ENCODE peak calls at places on chromosomes 4 and X, in six cellular contexts. One of them, this sample, is unnamed.

GRCh38 chrX:103343105-103343504 is 13.1 kb downstream of the TCEAL7 start:
- DNase-seq in body of pancreas: peak; percentile 46
- DNase-seq in fibroblast of lung: peak; percentile 65
- DNase-seq in K562: peak; percentile 23
- DNase-seq in upper lobe of right lung: no peak
- DNase-seq in HL-60: no peak
- DNase-seq in this sample: peak; percentile 57

GRCh38 chr4:84632092-84632491 is 49.2 kb downstream of the CDS1 start:
- DNase-seq in body of pancreas: no peak
- DNase-seq in fibroblast of lung: peak; percentile 94
- DNase-seq in K562: no peak
- DNase-seq in upper lobe of right lung: no peak
- DNase-seq in HL-60: no peak
- DNase-seq in this sample: peak; percentile 92

GRCh38 chrX:17456526-17456925 is 81.5 kb downstream of the NHS start:
- DNase-seq in body of pancreas: no peak
- DNase-seq in fibroblast of lung: no peak
- DNase-seq in K562: no peak
- DNase-seq in upper lobe of right lung: no peak
- DNase-seq in HL-60: no peak
- DNase-seq in this sample: no peak

GRCh38 chr4:71550220-71551190 is 211.7 kb downstream of the SLC4A4 start:
- DNase-seq in body of pancreas: no peak
- DNase-seq in fibroblast of lung: peak; percentile 72
- DNase-seq in K562: no peak
- DNase-seq in upper lobe of right lung: no peak
- DNase-seq in HL-60: no peak
- DNase-seq in this sample: peak; percentile 54

GRCh38 chrX:33330798-33331197 is 119.4 kb upstream of the DMD start:
- DNase-seq in body of pancreas: no peak
- DNase-seq in fibroblast of lung: no peak
- DNase-seq in K562: no peak
- DNase-seq in upper lobe of right lung: no peak
- DNase-seq in HL-60: no peak
- DNase-seq in this sample: no peak

GRCh38 chr4:41067369-41067768 is 147.0 kb downstream of the APBB2 start:
- DNase-seq in body of pancreas: no peak
- DNase-seq in fibroblast of lung: peak; percentile 65
- DNase-seq in K562: no peak
- DNase-seq in upper lobe of right lung: no peak
- DNase-seq in HL-60: no peak
- DNase-seq in this sample: no peak

GRCh38 chr4:19748911-19749473 is 502.7 kb upstream of the SLIT2 start:
- DNase-seq in body of pancreas: no peak
- DNase-seq in fibroblast of lung: no peak
- DNase-seq in K562: no peak
- DNase-seq in upper lobe of right lung: no peak
- DNase-seq in HL-60: no peak
- DNase-seq in this sample: peak; percentile 30

GRCh38 chr4:110503588-110504435 is 27.9 kb downstream of the ENPEP start:
- DNase-seq in body of pancreas: no peak
- DNase-seq in fibroblast of lung: peak; percentile 34
- DNase-seq in K562: no peak
- DNase-seq in upper lobe of right lung: no peak
- DNase-seq in HL-60: no peak
- DNase-seq in this sample: peak; percentile 55

GRCh38 chr4:5186584-5187170 is 135.4 kb downstream of the STK32B start:
- DNase-seq in body of pancreas: no peak
- DNase-seq in fibroblast of lung: no peak
- DNase-seq in K562: no peak
- DNase-seq in upper lobe of right lung: no peak
- DNase-seq in HL-60: no peak
- DNase-seq in this sample: no peak

GRCh38 chr4:83255584-83255983 is 29.0 kb downstream of the COQ2 start:
- DNase-seq in body of pancreas: no peak
- DNase-seq in fibroblast of lung: peak; percentile 94
- DNase-seq in K562: no peak
- DNase-seq in upper lobe of right lung: no peak
- DNase-seq in HL-60: no peak
- DNase-seq in this sample: no peak

GRCh38 chrX:44946771-44947170 is 73.8 kb downstream of the KDM6A start:
- DNase-seq in body of pancreas: no peak
- DNase-seq in fibroblast of lung: peak; percentile 38
- DNase-seq in K562: no peak
- DNase-seq in upper lobe of right lung: no peak
- DNase-seq in HL-60: peak; percentile 8
- DNase-seq in this sample: peak; percentile 42

GRCh38 chr4:151806511-151806927 is 45.7 kb upstream of the GATB start:
- DNase-seq in body of pancreas: no peak
- DNase-seq in fibroblast of lung: peak; percentile 67
- DNase-seq in K562: no peak
- DNase-seq in upper lobe of right lung: no peak
- DNase-seq in HL-60: no peak
- DNase-seq in this sample: peak; percentile 84

GRCh38 chrX:32745323-32745722 is 466.0 kb downstream of the DMD start:
- DNase-seq in body of pancreas: no peak
- DNase-seq in fibroblast of lung: peak; percentile 23
- DNase-seq in K562: no peak
- DNase-seq in upper lobe of right lung: no peak
- DNase-seq in HL-60: no peak
- DNase-seq in this sample: peak; percentile 0

GRCh38 chrX:153381684-153382532 is 19.2 kb downstream of the PNMA6E start:
- DNase-seq in body of pancreas: peak; percentile 68
- DNase-seq in fibroblast of lung: peak; percentile 92
- DNase-seq in K562: peak; percentile 62
- DNase-seq in upper lobe of right lung: no peak
- DNase-seq in HL-60: no peak
- DNase-seq in this sample: peak; percentile 78

GRCh38 chr4:3491681-3492405 is 28.7 kb downstream of the DOK7 start:
- DNase-seq in body of pancreas: no peak
- DNase-seq in fibroblast of lung: peak; percentile 30
- DNase-seq in K562: no peak
- DNase-seq in upper lobe of right lung: no peak
- DNase-seq in HL-60: no peak
- DNase-seq in this sample: no peak

DNA sequence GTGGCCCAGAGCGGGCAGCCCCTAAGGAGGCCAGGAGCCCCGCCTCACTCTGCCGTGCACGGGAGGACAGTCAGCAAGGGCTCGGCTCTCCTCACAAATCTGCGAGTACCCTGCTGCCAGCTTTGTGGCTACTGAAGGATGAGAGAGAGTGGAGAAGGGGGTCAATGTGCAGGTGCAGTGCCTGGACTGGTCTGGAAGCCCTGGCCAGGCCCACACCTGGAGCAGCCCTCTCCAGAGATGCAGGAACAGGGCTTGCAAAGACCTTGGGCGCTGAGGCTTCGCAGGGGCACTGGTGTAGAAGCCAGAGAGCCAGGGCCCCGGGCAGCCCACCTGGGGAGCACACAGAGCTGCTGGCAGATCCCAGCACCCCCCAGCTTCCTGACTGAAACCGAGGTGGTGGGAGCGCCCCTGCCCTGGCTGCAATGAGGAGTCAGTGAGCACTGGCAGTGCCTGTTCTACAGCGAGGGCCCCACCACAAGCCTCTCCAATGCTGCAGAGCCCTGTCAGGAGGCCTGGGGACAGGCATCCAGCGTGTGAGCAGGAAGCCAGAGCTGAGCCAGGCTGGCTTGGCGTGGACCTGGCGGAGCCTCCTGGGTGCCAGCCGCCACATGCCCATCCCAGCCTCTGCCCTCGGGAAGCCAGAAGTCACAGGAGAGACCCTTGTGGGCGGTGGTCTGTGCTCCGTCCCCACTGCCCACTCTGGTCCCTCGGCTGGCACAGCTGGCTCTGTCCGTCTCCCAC is 3.9 kb downstream of the SPON2 start:
- DNase-seq in body of pancreas: no peak
- DNase-seq in fibroblast of lung: no peak
- DNase-seq in K562: no peak
- DNase-seq in upper lobe of right lung: no peak
- DNase-seq in HL-60: no peak
- DNase-seq in this sample: no peak
- H3K4me3 ChIP-seq in body of pancreas: no peak overlapping the region
- H3K4me3 ChIP-seq in fibroblast of lung: peak overlapping the region; percentile 46
- H3K4me3 ChIP-seq in K562: no peak overlapping the region
- H3K4me3 ChIP-seq in upper lobe of right lung: no peak overlapping the region
- H3K4me3 ChIP-seq in HL-60: no peak overlapping the region
- H3K4me3 ChIP-seq in this sample: no peak overlapping the region

GRCh38 chr4:48016141-48017107 is at the start of the genes CNGA1 and NIPAL1:
- DNase-seq in body of pancreas: peak; percentile 89
- DNase-seq in fibroblast of lung: peak; percentile 40
- DNase-seq in K562: peak; percentile 94
- DNase-seq in upper lobe of right lung: peak; percentile 93
- DNase-seq in HL-60: peak; percentile 13
- DNase-seq in this sample: peak; percentile 68
- TF ChIP-seq CTCF in body of pancreas: peak; percentile 49
- TF ChIP-seq CTCF in fibroblast of lung: peak; percentile 55
- TF ChIP-seq CTCF in K562: peak; percentile 61
- TF ChIP-seq CTCF in upper lobe of right lung: peak; percentile 26
- TF ChIP-seq CTCF in HL-60: no peak
- TF ChIP-seq CTCF in this sample: peak; percentile 65

DNA sequence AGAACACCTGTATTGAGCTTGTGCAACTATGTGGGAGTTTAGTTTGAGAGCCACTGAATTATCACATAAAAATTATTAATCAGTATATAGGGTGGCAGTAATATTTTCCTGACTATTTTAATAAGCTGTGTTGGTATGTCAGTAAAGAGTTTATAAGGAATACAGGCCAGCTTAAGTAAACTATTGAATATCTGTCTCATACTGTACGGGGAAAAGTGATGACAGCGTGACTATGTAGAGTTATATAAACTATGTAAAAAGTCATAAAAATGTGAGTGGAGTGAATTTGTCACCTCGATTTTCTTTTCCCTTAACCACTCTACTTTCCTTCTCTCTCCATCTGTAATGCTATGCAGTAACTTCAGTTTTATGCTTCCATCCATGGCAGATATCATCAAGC is 250.2 kb downstream of the BMPR1B start:
- DNase-seq in body of pancreas: no peak
- DNase-seq in fibroblast of lung: no peak
- DNase-seq in K562: no peak
- DNase-seq in upper lobe of right lung: no peak
- DNase-seq in HL-60: no peak
- DNase-seq in this sample: no peak
- H3K27ac ChIP-seq in body of pancreas: no peak overlapping the region
- H3K27ac ChIP-seq in fibroblast of lung: no peak overlapping the region
- H3K27ac ChIP-seq in K562: no peak overlapping the region
- H3K27ac ChIP-seq in upper lobe of right lung: no peak overlapping the region
- H3K27ac ChIP-seq in HL-60: no peak overlapping the region
- H3K27ac ChIP-seq in this sample: no peak overlapping the region

GRCh38 chrX:134990475-134991473 is at the start of gene SMIM10:
- DNase-seq in body of pancreas: peak; percentile 52
- DNase-seq in fibroblast of lung: peak; percentile 83
- DNase-seq in K562: peak; percentile 86
- DNase-seq in upper lobe of right lung: peak; percentile 83
- DNase-seq in HL-60: peak; percentile 17
- DNase-seq in this sample: peak; percentile 88
- H3K4me3 ChIP-seq in body of pancreas: no peak within 1 kb of the TSS
- H3K4me3 ChIP-seq in fibroblast of lung: peak within 1 kb of the TSS; percentile 60
- H3K4me3 ChIP-seq in K562: peak within 1 kb of the TSS; percentile 38
- H3K4me3 ChIP-seq in upper lobe of right lung: peak within 1 kb of the TSS; percentile 52
- H3K4me3 ChIP-seq in HL-60: no peak within 1 kb of the TSS
- H3K4me3 ChIP-seq in this sample: peak within 1 kb of the TSS; percentile 28

DNA sequence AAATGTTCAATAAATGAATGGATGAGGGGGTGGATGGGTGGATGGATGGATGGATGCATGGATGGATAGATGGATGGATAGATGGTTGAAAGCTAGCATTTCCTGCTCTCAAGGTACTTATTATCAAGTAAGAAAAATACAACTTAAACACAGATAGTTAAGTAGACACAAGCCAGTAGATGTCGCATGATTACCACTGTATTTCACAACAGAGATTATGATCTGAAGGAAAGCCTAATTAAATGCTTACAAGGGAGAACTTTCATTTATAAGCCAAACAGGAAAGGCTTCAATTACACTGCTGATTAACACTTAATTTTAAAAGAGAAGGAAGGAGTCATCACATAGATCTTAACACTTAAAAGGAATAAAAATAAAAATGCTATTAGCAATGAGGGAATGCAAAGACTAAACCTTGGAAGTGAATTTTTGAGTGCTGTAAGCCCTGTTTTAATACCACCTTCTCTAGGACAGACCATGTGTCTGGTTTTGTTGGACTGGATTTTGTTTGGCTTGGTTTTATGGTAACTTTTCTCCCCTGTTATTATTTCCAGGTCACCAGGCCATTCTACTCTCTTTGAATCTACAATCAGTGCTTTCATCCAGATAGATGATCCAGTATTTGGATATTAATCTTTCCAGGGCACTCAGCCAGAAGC is 75.4 kb upstream of the SLC39A8 start:
- DNase-seq in body of pancreas: no peak
- DNase-seq in fibroblast of lung: peak; percentile 66
- DNase-seq in K562: no peak
- DNase-seq in upper lobe of right lung: no peak
- DNase-seq in HL-60: no peak
- DNase-seq in this sample: no peak
- TF ChIP-seq CTCF in body of pancreas: no peak
- TF ChIP-seq CTCF in fibroblast of lung: peak; percentile 34
- TF ChIP-seq CTCF in K562: no peak
- TF ChIP-seq CTCF in upper lobe of right lung: peak; percentile 23
- TF ChIP-seq CTCF in HL-60: no peak
- TF ChIP-seq CTCF in this sample: no peak

DNA sequence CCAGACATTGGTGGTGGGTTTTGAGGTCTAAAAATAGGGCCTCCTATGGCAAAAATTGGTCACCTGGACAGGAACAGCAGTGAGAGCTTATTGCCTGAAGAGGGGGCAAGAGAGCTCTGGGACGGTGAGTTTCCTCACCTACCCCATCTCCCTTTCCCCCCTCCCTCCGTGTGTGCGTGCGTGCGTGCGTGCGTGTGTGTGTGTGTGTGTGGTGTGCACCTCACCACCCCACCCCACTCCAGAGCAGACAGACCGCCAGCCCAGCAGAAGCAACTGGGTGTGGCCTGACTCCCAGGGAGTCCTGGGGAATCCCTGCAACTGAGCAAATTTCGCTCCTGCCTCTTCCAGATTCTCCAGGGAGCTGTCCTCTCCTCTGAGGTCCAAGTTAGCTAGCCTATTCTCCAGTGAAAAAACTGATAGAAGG is 44.7 kb downstream of the PRPS1 start:
- DNase-seq in body of pancreas: peak; percentile 68
- DNase-seq in fibroblast of lung: peak; percentile 83
- DNase-seq in K562: peak; percentile 73
- DNase-seq in upper lobe of right lung: peak; percentile 87
- DNase-seq in HL-60: no peak
- DNase-seq in this sample: peak; percentile 81
- H3K27ac ChIP-seq in body of pancreas: peak overlapping the region; percentile 51
- H3K27ac ChIP-seq in fibroblast of lung: no peak overlapping the region
- H3K27ac ChIP-seq in K562: no peak overlapping the region
- H3K27ac ChIP-seq in upper lobe of right lung: peak overlapping the region; percentile 98
- H3K27ac ChIP-seq in HL-60: peak overlapping the region; percentile 94
- H3K27ac ChIP-seq in this sample: no peak overlapping the region

GRCh38 chrX:30812326-30812725 is 76.7 kb downstream of the TAB3 start:
- DNase-seq in body of pancreas: no peak
- DNase-seq in fibroblast of lung: no peak
- DNase-seq in K562: no peak
- DNase-seq in upper lobe of right lung: no peak
- DNase-seq in HL-60: no peak
- DNase-seq in this sample: no peak
- H3K4me3 ChIP-seq in body of pancreas: no peak overlapping the region
- H3K4me3 ChIP-seq in fibroblast of lung: no peak overlapping the region
- H3K4me3 ChIP-seq in K562: no peak overlapping the region
- H3K4me3 ChIP-seq in upper lobe of right lung: no peak overlapping the region
- H3K4me3 ChIP-seq in HL-60: no peak overlapping the region
- H3K4me3 ChIP-seq in this sample: no peak overlapping the region

GRCh38 chrX:34580069-34580468 is 77.0 kb downstream of the TMEM47 start:
- DNase-seq in body of pancreas: no peak
- DNase-seq in fibroblast of lung: no peak
- DNase-seq in K562: no peak
- DNase-seq in upper lobe of right lung: no peak
- DNase-seq in HL-60: no peak
- DNase-seq in this sample: no peak

GRCh38 chrX:34578237-34578636 is 78.8 kb downstream of the TMEM47 start:
- DNase-seq in body of pancreas: no peak
- DNase-seq in fibroblast of lung: peak; percentile 68
- DNase-seq in K562: no peak
- DNase-seq in upper lobe of right lung: no peak
- DNase-seq in HL-60: no peak
- DNase-seq in this sample: peak; percentile 63
- TF ChIP-seq CTCF in body of pancreas: peak; percentile 36
- TF ChIP-seq CTCF in fibroblast of lung: peak; percentile 37
- TF ChIP-seq CTCF in K562: no peak
- TF ChIP-seq CTCF in upper lobe of right lung: peak; percentile 38
- TF ChIP-seq CTCF in HL-60: no peak
- TF ChIP-seq CTCF in this sample: peak; percentile 29

This sample was measured in cardiac muscle cell.